ENCODE peak calls at places on chromosomes 16 and 17, in four cellular contexts. W is A549, O is stomach, Z is ovary. H is an unnamed sample.

GRCh38 chr16:15886078-15886477 is 2.3 kb downstream of the CEP20 start:
- DNase-seq in W (no peak), O (no peak), Z (no peak), H (no peak)

GRCh38 chr16:58912571-58912970 is 178.5 kb upstream of the GOT2 start:
- DNase-seq in O (no peak), Z (no peak), W (no peak), H (no peak)

GRCh38 chr17:65664296-65664695 is 102.8 kb upstream of the AXIN2 start:
- DNase-seq in O (no peak), Z (no peak), W (no peak), H (no peak)

GRCh38 chr16:11133344-11133921 is 122.6 kb downstream of the SOCS1 start:
- DNase-seq in O (peak), Z (peak), W (no peak), H (peak)

GRCh38 chr17:1737531-1738291 is 5.0 kb upstream of the SERPINF2 start:
- DNase-seq in Z (peak), O (no peak), W (no peak), H (peak)

GRCh38 chr16:85350973-85351372 is 238.7 kb upstream of the CIBAR2 start:
- DNase-seq in W (peak), Z (peak), O (peak), H (peak)

GRCh38 chr17:44086364-44087311 is 16.1 kb downstream of the G6PC3 start:
- DNase-seq in W (peak), O (no peak), Z (peak), H (peak)

GRCh38 chr17:27762527-27763305 is 37.6 kb downstream of the NOS2 start:
- DNase-seq in W (no peak), O (no peak), Z (no peak), H (no peak)

GRCh38 chr16:17571499-17572093 is 100.8 kb upstream of the XYLT1 start:
- DNase-seq in Z (no peak), O (no peak), W (no peak), H (no peak)

GRCh38 chr16:54987081-54987480 is 56.4 kb downstream of the IRX5 start:
- DNase-seq in W (no peak), Z (no peak), O (no peak), H (no peak)

GRCh38 chr17:1959871-1960569 is 65.1 kb downstream of the RTN4RL1 start:
- DNase-seq in Z (peak), W (no peak), O (no peak), H (no peak)

GRCh38 chr17:51487947-51488346 is 227.6 kb downstream of the UTP18 start:
- DNase-seq in O (no peak), Z (no peak), W (no peak), H (no peak)

GRCh38 chr16:89093602-89094251 is at the start of gene ACSF3:
- DNase-seq in W (peak), Z (peak), O (peak), H (peak)

GRCh38 chr17:81412490-81413093 is 17.3 kb downstream of the BAHCC1 start:
- DNase-seq in O (no peak), W (no peak), Z (no peak), H (peak)

GRCh38 chr17:2716649-2717048 is 5.1 kb upstream of the CLUH start:
- DNase-seq in W (no peak), Z (no peak), O (no peak), H (no peak)

GRCh38 chr17:6660765-6661463 is 9.4 kb downstream of the C17orf100 start:
- DNase-seq in W (no peak), Z (no peak), O (no peak), H (no peak)

GRCh38 chr17:27974045-27974436 is 68.4 kb upstream of the NLK start:
- DNase-seq in Z (no peak), O (no peak), W (no peak), H (no peak)

GRCh38 chr17:58671969-58672368 is 19.9 kb downstream of the TEX14 start:
- DNase-seq in Z (no peak), O (no peak), W (no peak), H (no peak)

GRCh38 chr16:57578521-57579360 is 36.3 kb downstream of the ADGRG5 start:
- DNase-seq in W (no peak), O (no peak), Z (no peak), H (no peak)

GRCh38 chr17:34581446-34582184 is 2.2 kb downstream of the TMEM132E start:
- DNase-seq in O (no peak), Z (peak), W (no peak), H (no peak)

GRCh38 chr16:79415983-79416641 is 184.4 kb downstream of the MAF start:
- DNase-seq in O (no peak), Z (no peak), W (no peak), H (no peak)

GRCh38 chr16:59126486-59126885 is 392.4 kb upstream of the GOT2 start:
- DNase-seq in W (no peak), Z (no peak), O (no peak), H (no peak)

GRCh38 chr16:11780988-11781680 is 15.9 kb downstream of the ZC3H7A start:
- DNase-seq in Z (no peak), O (no peak), W (no peak), H (no peak)

GRCh38 chr17:80832266-80832676 is 159.4 kb upstream of the CHMP6 start:
- DNase-seq in W (peak), Z (peak), O (no peak), H (peak)

GRCh38 chr16:13621639-13622038 is 298.3 kb upstream of the ERCC4 start:
- DNase-seq in W (no peak), Z (no peak), O (no peak), H (no peak)

GRCh38 chr16:59698341-59698979 is 964.3 kb upstream of the GOT2 start:
- DNase-seq in O (no peak), W (no peak), Z (no peak), H (no peak)

GRCh38 chr17:73770115-73770848 is 126.0 kb upstream of the SDK2 start:
- DNase-seq in Z (peak), O (peak), W (peak), H (peak)

GRCh38 chr17:82613283-82614094 is 34.8 kb downstream of the WDR45B start:
- DNase-seq in Z (no peak), W (no peak), O (no peak), H (no peak)

GRCh38 chr16:77093999-77094398 is 97.0 kb upstream of the MON1B start:
- DNase-seq in W (no peak), O (no peak), Z (no peak), H (no peak)

GRCh38 chr16:56636616-56637413 is 1.7 kb upstream of the MT1A start:
- DNase-seq in O (no peak), W (no peak), Z (no peak), H (no peak)

GRCh38 chr17:29722411-29723198 is 99.9 kb upstream of the CORO6 start:
- DNase-seq in O (no peak), Z (no peak), W (no peak), H (peak)

GRCh38 chr16:87744750-87745514 is 20.9 kb downstream of the KLHDC4 start:
- DNase-seq in O (peak), Z (no peak), W (no peak), H (no peak)

GRCh38 chr16:87169509-87169985 is 147.6 kb downstream of the C16orf95 start:
- DNase-seq in O (no peak), Z (no peak), W (no peak), H (no peak)

GRCh38 chr16:56577300-56577625 is 12.1 kb upstream of the MT3 start:
- DNase-seq in O (no peak), Z (no peak), W (no peak), H (no peak)

GRCh38 chr16:48542020-48542473 is 67.9 kb downstream of the N4BP1 start:
- DNase-seq in W (peak), O (no peak), Z (peak), H (no peak)

GRCh38 chr17:61214753-61215152 is 184.9 kb upstream of the TBX2 start:
- DNase-seq in W (no peak), O (no peak), Z (no peak), H (no peak)

GRCh38 chr16:56241596-56241995 is 50.3 kb downstream of the GNAO1 start:
- DNase-seq in Z (no peak), W (no peak), O (no peak), H (no peak)

GRCh38 chr17:76738468-76738850 is 540 bp downstream of the MFSD11 start:
- DNase-seq in W (no peak), O (no peak), Z (no peak), H (no peak)
- H3K27ac ChIP-seq in W (peak), O (peak), Z (no peak), H (peak)

DNA sequence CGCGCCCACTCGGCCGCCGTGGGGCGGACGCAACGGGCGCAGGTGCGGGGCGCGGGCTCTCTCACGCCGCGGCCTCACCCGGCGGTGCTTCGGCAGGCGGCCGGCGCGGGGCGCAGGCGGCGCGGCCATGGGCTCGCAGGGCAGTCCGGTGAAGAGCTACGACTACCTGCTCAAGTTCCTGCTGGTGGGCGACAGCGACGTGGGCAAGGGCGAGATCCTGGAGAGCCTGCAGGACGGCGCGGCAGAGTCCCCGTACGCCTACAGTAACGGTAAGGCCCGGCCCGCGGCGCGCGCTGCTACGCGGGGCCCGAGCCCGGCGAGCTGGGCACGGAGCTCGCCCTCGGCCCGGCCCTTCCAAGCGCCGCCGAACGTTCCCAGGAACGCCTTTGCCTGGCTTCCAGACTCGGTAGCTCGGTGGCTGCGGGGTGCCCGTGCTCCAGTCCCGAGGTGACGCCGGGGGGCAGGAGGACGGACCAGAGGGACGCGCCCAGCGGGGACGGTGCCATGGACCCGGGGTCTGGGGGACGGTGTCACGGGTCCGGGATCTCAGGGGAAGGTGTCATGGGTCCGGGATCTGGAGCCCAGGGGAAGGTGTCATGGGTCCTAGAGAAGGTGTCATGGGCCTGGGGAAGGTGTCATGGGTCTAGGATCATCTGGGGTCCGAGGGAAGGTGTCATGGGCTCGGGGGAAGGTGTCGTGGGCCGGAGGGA is 454 bp downstream of the RAB40C start:
- DNase-seq in O (peak), Z (peak), W (no peak), H (no peak)
- TF ChIP-seq POLR2A in O (no peak), Z (no peak), W (peak), H (peak)

GRCh38 chr17:32822996-32823395 is 53.9 kb downstream of the MYO1D start:
- DNase-seq in O (no peak), W (no peak), Z (no peak), H (no peak)
- H3K27ac ChIP-seq in O (no peak), W (peak), Z (no peak), H (peak)

GRCh38 chr17:76672892-76673291 is 29.3 kb upstream of the ST6GALNAC1 start:
- DNase-seq in W (no peak), O (no peak), Z (no peak), H (no peak)

GRCh38 chr17:76672270-76672851 is 28.8 kb upstream of the ST6GALNAC1 start:
- DNase-seq in O (no peak), Z (no peak), W (no peak), H (no peak)

GRCh38 chr17:76671123-76671911 is 27.8 kb upstream of the ST6GALNAC1 start:
- DNase-seq in O (peak), W (peak), Z (peak), H (peak)

GRCh38 chr17:76670708-76671122 is 27.2 kb upstream of the ST6GALNAC1 start:
- DNase-seq in W (no peak), Z (no peak), O (no peak), H (no peak)

GRCh38 chr17:76671912-76672262 is 28.3 kb upstream of the ST6GALNAC1 start:
- DNase-seq in Z (no peak), W (no peak), O (no peak), H (no peak)
- TF ChIP-seq POLR2A in Z (peak), W (peak), O (peak), H (peak)

DNA sequence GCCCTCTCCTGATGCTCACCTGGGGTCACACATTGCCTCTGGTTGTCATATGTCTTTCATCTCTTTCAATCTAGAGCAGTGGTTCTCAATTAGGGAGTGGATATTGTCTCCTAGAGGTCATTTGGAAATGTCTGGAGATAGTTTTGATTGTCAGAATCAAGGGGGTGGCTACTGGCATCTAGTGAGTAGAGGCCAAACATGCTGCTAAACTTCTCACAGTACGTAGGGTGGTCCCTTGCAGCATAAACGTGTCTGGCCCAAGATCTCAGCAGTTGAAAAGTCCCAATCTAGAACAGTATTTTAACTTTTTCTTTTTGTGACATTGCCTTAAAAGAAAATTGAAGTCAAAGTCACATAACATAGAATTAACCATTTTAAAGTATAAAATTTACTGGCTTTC is 30.5 kb upstream of the SLC5A10 start:
- DNase-seq in W (no peak), Z (no peak), O (no peak), H (no peak)
- H3K27ac ChIP-seq in W (peak), Z (no peak), O (peak), H (no peak)

GRCh38 chr16:8847623-8848022 is 21.2 kb downstream of the CARHSP1 start:
- DNase-seq in W (no peak), Z (no peak), O (no peak), H (no peak)
- TF ChIP-seq POLR2A in W (no peak), Z (no peak), O (no peak), H (no peak)

DNA sequence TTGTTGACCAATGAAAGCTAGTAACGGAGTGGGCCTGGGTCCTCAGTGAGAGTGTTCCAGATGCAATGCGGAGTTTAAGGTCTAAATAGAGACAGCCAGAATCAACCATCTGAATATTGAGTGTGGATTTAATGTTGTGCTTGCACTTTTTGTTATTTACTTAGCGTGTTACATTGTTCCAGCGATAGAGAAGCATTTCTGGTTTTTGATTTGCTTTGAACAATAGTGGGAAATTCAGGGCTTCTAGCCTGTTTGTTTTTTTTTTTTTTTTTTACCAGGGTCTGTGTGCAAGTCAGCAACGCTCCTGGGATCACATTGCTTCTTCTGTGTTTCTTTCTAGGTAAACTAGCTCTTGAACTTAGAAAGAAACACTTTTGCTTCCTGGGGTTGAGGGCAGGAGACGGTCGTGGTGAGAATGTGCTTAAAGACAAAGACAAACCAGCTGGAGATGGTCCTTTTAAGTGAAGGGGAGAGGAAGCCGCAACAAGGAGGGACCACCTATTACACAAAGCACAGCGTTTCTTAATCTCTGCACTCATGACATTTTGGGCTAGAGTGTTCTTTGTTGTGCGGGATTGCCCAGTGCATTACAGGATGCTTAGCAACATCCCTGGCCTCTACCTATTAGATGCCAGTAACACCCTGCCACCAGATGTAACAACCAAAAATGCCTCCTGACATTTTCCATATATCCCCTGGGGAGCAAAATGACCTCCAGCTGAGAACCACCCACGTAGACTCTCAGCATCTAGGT is 119.2 kb downstream of the MAP2K6 start:
- DNase-seq in O (no peak), Z (no peak), W (no peak), H (no peak)
- H3K27ac ChIP-seq in O (no peak), Z (no peak), W (no peak), H (no peak)

GRCh38 chr16:27405546-27406451 is 3.8 kb downstream of the IL21R start:
- DNase-seq in Z (no peak), O (no peak), W (no peak), H (no peak)
- TF ChIP-seq POLR2A in Z (no peak), O (no peak), W (no peak), H (no peak)

GRCh38 chr16:53042235-53042645 is 10.5 kb downstream of the CHD9NB start:
- DNase-seq in Z (no peak), W (no peak), O (no peak), H (no peak)
- H3K27ac ChIP-seq in Z (no peak), W (peak), O (peak), H (peak)

H was measured in uterus.